ENCODE peak calls at places on chromosome 1, in seven cellular contexts. O is neuronal stem cell, Q is HAP-1, J is IMR-90, B is spleen, Z is hepatocyte, U is GM23338. R is an unnamed sample.

GRCh38 chr1:229657993-229658755 is 32.1 kb downstream of the URB2 start:
- DNase-seq in Q (no peak), O (no peak), Z (no peak), B (no peak), J (no peak), U (no peak), R (no peak)

GRCh38 chr1:47225430-47226100 is 6.5 kb downstream of the TAL1 start:
- DNase-seq in J (no peak), B (no peak), Z (peak; percentile 30), O (no peak), U (peak; percentile 36), Q (peak; percentile 4), R (no peak)

GRCh38 chr1:179809506-179810366 is 66.6 kb downstream of the FAM163A start:
- DNase-seq in B (peak; percentile 84), O (peak; percentile 74), Q (peak; percentile 69), U (peak; percentile 91), J (peak; percentile 78), Z (peak; percentile 88), R (peak; percentile 38)

GRCh38 chr1:232950919-232951579 is 638 bp downstream of the NTPCR start:
- DNase-seq in O (no peak), U (peak; percentile 34), B (no peak), J (peak; percentile 17), Z (peak; percentile 45), Q (peak; percentile 26), R (no peak)

GRCh38 chr1:211372463-211372862 is 45.8 kb downstream of the TRAF5 start:
- DNase-seq in O (no peak), Z (no peak), J (no peak), Q (no peak), U (no peak), B (no peak), R (no peak)

GRCh38 chr1:245007686-245008085 is 143.3 kb upstream of the HNRNPU start:
- DNase-seq in J (peak; percentile 16), Q (no peak), B (no peak), Z (no peak), O (no peak), U (no peak), R (no peak)

GRCh38 chr1:185091480-185091879 is 46.1 kb downstream of the RNF2 start:
- DNase-seq in Z (no peak), B (no peak), O (no peak), U (no peak), Q (no peak), J (no peak), R (no peak)

GRCh38 chr1:155005076-155005971 is 2.7 kb downstream of the ZBTB7B start:
- DNase-seq in B (peak; percentile 88), O (no peak), Z (no peak), Q (no peak), J (no peak), U (no peak), R (peak; percentile 58)

GRCh38 chr1:167033646-167034045 is 44.6 kb downstream of the MAEL start:
- DNase-seq in O (no peak), Z (no peak), Q (no peak), J (no peak), B (no peak), U (no peak), R (no peak)

GRCh38 chr1:220483700-220484099 is 44.2 kb upstream of the MARK1 start:
- DNase-seq in O (no peak), J (no peak), Z (peak; percentile 43), B (no peak), Q (no peak), U (no peak), R (peak; percentile 6)

GRCh38 chr1:207329469-207329868 is 8.0 kb downstream of the CD55 start:
- DNase-seq in U (no peak), O (no peak), J (no peak), Q (no peak), B (no peak), Z (no peak), R (no peak)

GRCh38 chr1:23544444-23545389 is 13.7 kb upstream of the E2F2 start:
- DNase-seq in U (peak; percentile 96), B (peak; percentile 91), Z (peak; percentile 90), O (peak; percentile 84), Q (peak; percentile 85), J (peak; percentile 83), R (peak; percentile 68)

GRCh38 chr1:10617318-10617717 is 142.6 kb downstream of the PEX14 start:
- DNase-seq in Q (no peak), U (no peak), O (no peak), Z (no peak), J (no peak), B (peak; percentile 27), R (no peak)

GRCh38 chr1:164704954-164705353 is 146.0 kb downstream of the PBX1 start:
- DNase-seq in J (no peak), B (no peak), Q (no peak), O (no peak), Z (no peak), U (peak; percentile 64), R (no peak)

GRCh38 chr1:165222580-165222979 is 133.9 kb downstream of the LMX1A start:
- DNase-seq in U (no peak), B (no peak), J (no peak), Z (no peak), O (no peak), Q (no peak), R (no peak)

GRCh38 chr1:184189361-184189760 is 137.8 kb downstream of the TSEN15 start:
- DNase-seq in O (no peak), Q (no peak), Z (no peak), U (no peak), J (no peak), B (no peak), R (no peak)

GRCh38 chr1:175003521-175003920 is 3.8 kb downstream of the CACYBP start:
- DNase-seq in J (no peak), B (no peak), Z (no peak), Q (no peak), U (no peak), O (no peak), R (no peak)

GRCh38 chr1:62621907-62622306 is 24.6 kb downstream of the ANGPTL3 start:
- DNase-seq in O (no peak), J (peak; percentile 95), Q (no peak), U (no peak), B (no peak), Z (peak; percentile 74), R (peak; percentile 12)

GRCh38 chr1:42929434-42930177 is 29.1 kb downstream of the SLC2A1 start:
- DNase-seq in O (no peak), U (no peak), B (peak; percentile 78), Q (no peak), Z (no peak), J (no peak), R (no peak)

GRCh38 chr1:11676386-11677103 is 4.4 kb downstream of the MAD2L2 start:
- DNase-seq in O (no peak), B (no peak), U (no peak), Q (no peak), J (no peak), Z (no peak), R (no peak)
- H3K27me3 ChIP-seq in O (no peaks in the 10 kb centered on the region), B (no peaks in the 10 kb centered on the region), U (no peaks in the 10 kb centered on the region), Q (no peaks in the 10 kb centered on the region), J (no peaks in the 10 kb centered on the region), Z (no peaks in the 10 kb centered on the region), R (no peaks in the 10 kb centered on the region)

DNA sequence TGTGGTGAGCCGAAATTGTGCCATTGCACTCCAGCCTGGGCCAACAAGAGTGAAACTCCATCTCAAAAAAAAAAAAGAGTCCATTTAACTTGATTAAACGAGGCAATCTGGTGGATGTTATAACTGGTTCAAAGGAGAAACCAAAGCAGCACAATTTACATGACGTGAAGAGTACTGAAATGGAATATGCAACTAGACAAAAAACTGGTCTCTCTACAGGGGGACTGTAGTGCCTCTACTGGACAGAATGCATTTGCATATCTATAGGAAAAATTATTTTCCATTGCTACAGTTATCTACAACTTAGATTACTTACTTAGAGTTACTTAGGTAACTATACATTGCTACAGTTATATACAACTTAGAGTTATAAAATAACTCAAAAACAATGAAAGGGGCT is 2.7 kb upstream of the CAPN2 start:
- DNase-seq in Q (peak; percentile 25), Z (no peak), U (no peak), J (peak; percentile 67), B (no peak), O (no peak), R (no peak)
- H3K4me1 ChIP-seq in Q (peaks cover 13% of the 10 kb centered on the region), Z (peaks cover 45% of the 10 kb centered on the region), U (no peaks in the 10 kb centered on the region), J (peaks cover 29% of the 10 kb centered on the region), B (peaks cover 23% of the 10 kb centered on the region), O (peaks cover 19% of the 10 kb centered on the region), R (no peaks in the 10 kb centered on the region)

GRCh38 chr1:170659404-170660035 is 4.4 kb upstream of the PRRX1 start:
- DNase-seq in Q (no peak), Z (no peak), B (no peak), O (no peak), J (no peak), U (peak; percentile 28), R (no peak)
- H3K27me3 ChIP-seq in Q (no peaks in the 10 kb centered on the region), Z (peaks cover 77% of the 10 kb centered on the region), B (peaks cover 81% of the 10 kb centered on the region), O (peaks cover 81% of the 10 kb centered on the region), J (no peaks in the 10 kb centered on the region), U (peaks cover 71% of the 10 kb centered on the region), R (no peaks in the 10 kb centered on the region)

GRCh38 chr1:95196017-95196416 is 38.0 kb upstream of the RWDD3 start:
- DNase-seq in O (no peak), U (no peak), J (no peak), B (no peak), Z (no peak), Q (no peak), R (no peak)
- H3K4me1 ChIP-seq in O (no peaks in the 10 kb centered on the region), U (no peaks in the 10 kb centered on the region), J (no peaks in the 10 kb centered on the region), B (no peaks in the 10 kb centered on the region), Z (no peaks in the 10 kb centered on the region), Q (no peaks in the 10 kb centered on the region), R (no peaks in the 10 kb centered on the region)

R was measured in tibial nerve.